ENCODE peak calls at places on chromosome 21, in five cellular contexts. H is kidney, W is mesendoderm, Z is iPS DF 6.9, I is hepatocyte. A is an unnamed sample.

GRCh38 chr21:42731264-42732032 is 78.0 kb downstream of the PDE9A start:
- DNase-seq in Z (no peak), W (no peak), H (peak), I (peak), A (no peak)

GRCh38 chr21:15692711-15693110 is 37.1 kb upstream of the USP25 start:
- DNase-seq in Z (no peak), H (no peak), W (no peak), I (no peak), A (no peak)

GRCh38 chr21:42300045-42300583 is 15.1 kb downstream of the TFF3 start:
- DNase-seq in W (no peak), H (peak), I (no peak), Z (no peak), A (no peak)

GRCh38 chr21:41647806-41648561 is 118.9 kb downstream of the RIPK4 start:
- DNase-seq in W (no peak), Z (no peak), I (no peak), H (no peak), A (no peak)

GRCh38 chr21:29403922-29404538 is 105.3 kb downstream of the BACH1 start:
- DNase-seq in H (no peak), Z (no peak), W (no peak), I (no peak), A (no peak)

GRCh38 chr21:39079617-39080016 is 103.6 kb downstream of the PSMG1 start:
- DNase-seq in H (peak), W (no peak), I (no peak), Z (no peak), A (no peak)

GRCh38 chr21:27079807-27080206 is 112.9 kb upstream of the ADAMTS5 start:
- DNase-seq in W (no peak), I (no peak), H (no peak), Z (no peak), A (no peak)

GRCh38 chr21:16116798-16117197 is 387.0 kb downstream of the USP25 start:
- DNase-seq in I (no peak), W (no peak), H (no peak), Z (no peak), A (no peak)

GRCh38 chr21:26719750-26720149 is 125.5 kb downstream of the ADAMTS1 start:
- DNase-seq in H (no peak), I (no peak), W (no peak), Z (no peak), A (peak)

GRCh38 chr21:41726970-41727783 is 39.7 kb downstream of the RIPK4 start:
- DNase-seq in W (peak), I (peak), H (peak), Z (no peak), A (no peak)

GRCh38 chr21:20570824-20571232 is 427.4 kb upstream of the NCAM2 start:
- DNase-seq in W (peak), H (no peak), Z (peak), I (peak), A (no peak)

GRCh38 chr21:16154961-16155360 is 425.2 kb downstream of the USP25 start:
- DNase-seq in I (no peak), W (peak), H (no peak), Z (peak), A (no peak)

GRCh38 chr21:40386301-40386911 is 460.6 kb downstream of the DSCAM start:
- DNase-seq in W (peak), Z (peak), H (peak), I (peak), A (peak)

GRCh38 chr21:34526618-34527290 is 14.7 kb upstream of the KCNE1 start:
- DNase-seq in Z (no peak), H (no peak), W (peak), I (peak), A (peak)

GRCh38 chr21:27735699-27736098 is 768.8 kb upstream of the ADAMTS5 start:
- DNase-seq in W (no peak), H (no peak), Z (no peak), I (no peak), A (no peak)

GRCh38 chr21:34807881-34808568 is 139.2 kb downstream of the CLIC6 start:
- DNase-seq in Z (no peak), I (peak), W (no peak), H (peak), A (peak)

GRCh38 chr21:27734146-27734545 is 767.3 kb upstream of the ADAMTS5 start:
- DNase-seq in W (peak), H (no peak), I (no peak), Z (no peak), A (no peak)

GRCh38 chr21:41425954-41426655 is at the start of gene MX1:
- DNase-seq in H (peak), I (peak), W (peak), Z (no peak), A (no peak)

GRCh38 chr21:31530364-31530763 is 129.1 kb upstream of the SOD1 start:
- DNase-seq in I (no peak), Z (no peak), W (no peak), H (no peak), A (no peak)

GRCh38 chr21:39386194-39386593 is 37.3 kb upstream of the HMGN1 start:
- DNase-seq in W (no peak), H (no peak), Z (no peak), I (no peak), A (no peak)

GRCh38 chr21:28943631-28944030 is 49.0 kb downstream of the LTN1 start:
- DNase-seq in I (no peak), Z (no peak), H (no peak), W (no peak), A (no peak)

GRCh38 chr21:41501919-41502318 is 6.0 kb downstream of the TMPRSS2 start:
- DNase-seq in Z (no peak), W (no peak), H (no peak), I (no peak), A (no peak)

GRCh38 chr21:29477347-29477746 is 178.6 kb downstream of the BACH1 start:
- DNase-seq in I (no peak), Z (no peak), W (no peak), H (no peak), A (no peak)

GRCh38 chr21:42379425-42380215 is 13.3 kb upstream of the TFF1 start:
- DNase-seq in H (peak), Z (no peak), W (no peak), I (no peak), A (no peak)

GRCh38 chr21:34912022-34912933 is 136.8 kb downstream of the RUNX1 start:
- DNase-seq in W (peak), Z (no peak), I (no peak), H (no peak), A (no peak)

GRCh38 chr21:35048183-35048601 is 910 bp downstream of the RUNX1 start:
- DNase-seq in Z (no peak), W (no peak), I (peak), H (peak), A (peak)

GRCh38 chr21:34844924-34845238 is 176.1 kb downstream of the CLIC6 start:
- DNase-seq in Z (no peak), I (no peak), W (no peak), H (no peak), A (no peak)

GRCh38 chr21:42609806-42610205 is 43.6 kb upstream of the PDE9A start:
- DNase-seq in I (no peak), W (no peak), Z (no peak), H (peak), A (peak)

GRCh38 chr21:25115021-25115420 is 492.3 kb downstream of the MRPL39 start:
- DNase-seq in Z (no peak), H (no peak), I (no peak), W (no peak), A (no peak)

GRCh38 chr21:34693192-34693810 is 24.5 kb downstream of the CLIC6 start:
- DNase-seq in I (peak), H (no peak), W (peak), Z (peak), A (peak)

GRCh38 chr21:28781602-28782274 is 210.9 kb downstream of the LTN1 start:
- DNase-seq in W (no peak), H (no peak), I (peak), Z (no peak), A (peak)

GRCh38 chr21:39048064-39048463 is 135.2 kb downstream of the PSMG1 start:
- DNase-seq in W (peak), H (no peak), Z (peak), I (peak), A (no peak)

GRCh38 chr21:31665397-31665796 is 5.9 kb downstream of the SOD1 start:
- DNase-seq in H (no peak), Z (no peak), I (no peak), W (peak), A (no peak)

GRCh38 chr21:31873275-31873695 is 465 bp downstream of the HUNK start:
- DNase-seq in Z (no peak), W (peak), H (peak), I (peak), A (peak)

GRCh38 chr21:15687208-15687607 is 42.6 kb upstream of the USP25 start:
- DNase-seq in H (no peak), I (no peak), Z (no peak), W (no peak), A (no peak)

GRCh38 chr21:31894441-31894840 is 21.6 kb downstream of the HUNK start:
- DNase-seq in Z (no peak), H (no peak), W (peak), I (no peak), A (peak)

GRCh38 chr21:25898671-25899070 is 163.9 kb downstream of the GABPA start:
- DNase-seq in I (no peak), H (no peak), W (peak), Z (no peak), A (peak)

GRCh38 chr21:41600556-41600955 is 92.6 kb upstream of the TMPRSS2 start:
- DNase-seq in Z (no peak), H (no peak), W (no peak), I (no peak), A (no peak)

GRCh38 chr21:41730399-41730798 is 36.5 kb downstream of the RIPK4 start:
- DNase-seq in W (no peak), H (no peak), Z (no peak), I (no peak), A (no peak)

GRCh38 chr21:38352536-38353219 is 95.9 kb downstream of the KCNJ15 start:
- DNase-seq in I (peak), W (peak), Z (peak), H (no peak), A (peak)

GRCh38 chr21:46092026-46092764 is 5.7 kb upstream of the COL6A2 start:
- DNase-seq in Z (no peak), W (no peak), I (peak), H (peak), A (no peak)
- H3K27ac ChIP-seq in Z (no peak), W (no peak), I (peak), H (peak), A (no peak)

GRCh38 chr21:36185498-36185897 is 28.9 kb downstream of the DOP1B start:
- DNase-seq in Z (no peak), H (peak), W (no peak), I (no peak), A (no peak)

GRCh38 chr21:36190736-36191135 is 34.1 kb downstream of the DOP1B start:
- DNase-seq in H (no peak), Z (no peak), W (no peak), I (no peak), A (no peak)

GRCh38 chr21:36188937-36189336 is 32.3 kb downstream of the DOP1B start:
- DNase-seq in I (no peak), W (no peak), Z (no peak), H (no peak), A (no peak)

GRCh38 chr21:36186506-36187399 is 30.1 kb downstream of the DOP1B start:
- DNase-seq in W (no peak), I (no peak), H (peak), Z (no peak), A (no peak)

DNA sequence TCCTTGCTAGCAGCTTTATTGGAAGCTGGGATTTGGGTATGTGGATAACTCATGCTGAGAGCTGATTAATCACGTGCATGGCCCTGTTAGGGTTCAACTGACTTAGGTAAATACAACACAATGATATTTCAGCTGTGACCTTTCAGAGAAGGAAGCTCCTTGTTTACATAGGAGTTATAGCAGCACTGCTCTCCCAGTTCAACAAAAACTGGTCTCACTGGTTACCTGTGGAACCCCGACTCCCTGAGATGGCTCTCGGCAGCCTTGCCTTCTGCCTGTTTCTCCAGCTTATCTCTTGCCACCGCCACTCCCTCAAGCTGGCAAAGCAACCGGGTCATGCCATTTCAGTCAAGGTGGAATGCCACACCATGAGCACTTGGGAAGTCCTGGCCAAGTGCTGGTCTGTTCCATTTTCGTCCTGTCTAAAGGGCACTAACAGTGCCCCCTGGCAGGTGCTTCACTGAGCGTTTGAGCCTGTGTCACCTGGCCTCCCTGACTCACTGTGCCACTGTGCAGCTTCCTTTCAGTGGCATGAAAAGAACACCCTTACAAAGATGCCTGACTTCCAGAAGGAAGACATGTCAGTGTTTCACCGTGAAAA is 31.6 kb downstream of the DOP1B start:
- DNase-seq in I (peak), Z (no peak), H (peak), W (no peak), A (no peak)
- H3K27ac ChIP-seq in I (peak), Z (no peak), H (no peak), W (no peak), A (no peak)

GRCh38 chr21:44418108-44418875 is 37.0 kb upstream of the LRRC3 start:
- DNase-seq in W (no peak), H (peak), I (no peak), Z (no peak), A (no peak)
- H3K27ac ChIP-seq in W (no peak), H (no peak), I (no peak), Z (no peak), A (no peak)

GRCh38 chr21:37074546-37074945 is 1.5 kb downstream of the TTC3 start:
- DNase-seq in Z (no peak), H (no peak), I (no peak), W (no peak), A (no peak)
- H3K27ac ChIP-seq in Z (no peak), H (no peak), I (peak), W (no peak), A (no peak)

DNA sequence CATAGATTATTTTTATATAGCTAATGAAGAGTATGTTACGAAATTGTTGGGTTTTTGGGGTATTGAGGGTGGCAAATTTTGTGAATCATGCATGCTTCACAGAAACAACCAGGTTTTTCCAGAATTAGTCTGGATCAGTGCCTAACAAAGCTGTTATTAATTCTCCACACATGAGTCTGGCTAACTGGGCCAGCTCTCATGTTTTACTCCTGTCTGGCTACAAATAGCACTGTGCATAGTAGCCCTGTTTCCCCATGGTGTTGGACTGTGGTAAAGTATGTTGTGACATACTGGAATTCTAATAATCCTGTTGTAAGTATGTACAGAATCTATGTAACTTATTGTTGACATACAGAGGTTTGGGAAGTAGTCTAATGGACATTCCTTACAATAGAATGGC is 35.8 kb downstream of the S100B start:
- DNase-seq in Z (no peak), I (no peak), W (no peak), H (no peak), A (no peak)
- H3K27ac ChIP-seq in Z (no peak), I (no peak), W (no peak), H (no peak), A (no peak)

GRCh38 chr21:33325222-33326067 is 675 bp downstream of the IFNAR1 start:
- DNase-seq in W (peak), I (peak), Z (no peak), H (peak), A (peak)

GRCh38 chr21:33324311-33325221 is at the start of gene IFNAR1:
- DNase-seq in I (peak), Z (peak), W (peak), H (peak), A (peak)

GRCh38 chr21:33327792-33328433 is 3.1 kb downstream of the IFNAR1 start:
- DNase-seq in H (no peak), Z (no peak), I (no peak), W (no peak), A (no peak)

GRCh38 chr21:33330726-33331125 is 6.0 kb downstream of the IFNAR1 start:
- DNase-seq in W (no peak), H (no peak), I (no peak), Z (no peak), A (no peak)

GRCh38 chr21:33327326-33327725 is 2.6 kb downstream of the IFNAR1 start:
- DNase-seq in H (no peak), Z (no peak), I (no peak), W (no peak), A (no peak)
- H3K27ac ChIP-seq in H (no peak), Z (no peak), I (no peak), W (no peak), A (no peak)

GRCh38 chr21:45634511-45635183 is 8.9 kb upstream of the PCBP3 start:
- DNase-seq in Z (no peak), W (no peak), I (no peak), H (no peak), A (no peak)

GRCh38 chr21:45632165-45632896 is 11.2 kb upstream of the PCBP3 start:
- DNase-seq in W (no peak), H (no peak), I (no peak), Z (no peak), A (no peak)

GRCh38 chr21:45630876-45631275 is 12.6 kb upstream of the PCBP3 start:
- DNase-seq in H (no peak), W (no peak), I (peak), Z (no peak), A (no peak)

GRCh38 chr21:45631540-45631939 is 12.0 kb upstream of the PCBP3 start:
- DNase-seq in Z (no peak), H (no peak), I (peak), W (no peak), A (no peak)

DNA sequence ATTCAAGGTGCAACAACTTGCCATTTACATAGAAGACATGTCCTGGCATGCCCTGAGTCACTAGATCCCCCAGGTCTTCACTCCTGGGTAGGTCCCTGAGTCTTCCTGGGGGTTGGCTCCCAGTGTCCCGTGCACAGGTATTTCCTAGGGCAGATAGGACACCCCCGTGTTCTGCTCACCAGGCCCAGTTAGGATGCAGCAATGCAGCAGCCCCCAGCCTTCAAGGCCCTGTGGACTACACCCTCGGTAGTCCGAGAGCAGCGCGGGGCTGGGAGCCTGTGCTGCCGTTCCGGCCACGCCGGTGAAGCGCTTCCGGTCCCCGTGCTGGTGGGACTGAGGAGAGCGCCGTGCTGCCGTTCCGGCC is 10.6 kb upstream of the PCBP3 start:
- DNase-seq in W (no peak), Z (no peak), H (no peak), I (no peak), A (no peak)
- H3K27ac ChIP-seq in W (no peak), Z (no peak), H (no peak), I (no peak), A (no peak)